ENCODE peak calls at places on chromosomes 1 and 21, in six cellular contexts. One of them, this sample, is unnamed. For H3K27me3, the result is how much of the 10 kb centered on the place peaks cover.

GRCh38 chr1:21013510-21013909 is 163.2 kb downstream of the EIF4G3 start:
- DNase-seq in left ventricle myocardium inferior: no peak
- DNase-seq in H9: no peak
- DNase-seq in lower lobe of right lung: no peak
- DNase-seq in tibial artery: no peak
- DNase-seq in PC-9: no peak
- DNase-seq in this sample: no peak

GRCh38 chr1:31782066-31782762 is 18.1 kb upstream of the ADGRB2 start:
- DNase-seq in tibial artery: no peak
- DNase-seq in left ventricle myocardium inferior: no peak
- DNase-seq in lower lobe of right lung: no peak
- DNase-seq in PC-9: no peak
- DNase-seq in H9: no peak
- DNase-seq in this sample: no peak

GRCh38 chr1:116842654-116843053 is 67.1 kb upstream of the PTGFRN start:
- DNase-seq in PC-9: no peak
- DNase-seq in lower lobe of right lung: no peak
- DNase-seq in left ventricle myocardium inferior: no peak
- DNase-seq in H9: no peak
- DNase-seq in tibial artery: no peak
- DNase-seq in this sample: no peak

GRCh38 chr1:94316836-94317789 is 79.7 kb upstream of the ARHGAP29 start:
- DNase-seq in H9: no peak
- DNase-seq in tibial artery: no peak
- DNase-seq in PC-9: no peak
- DNase-seq in left ventricle myocardium inferior: no peak
- DNase-seq in lower lobe of right lung: no peak
- DNase-seq in this sample: no peak

GRCh38 chr1:145690587-145691558 is 16.3 kb downstream of the PDZK1 start:
- DNase-seq in H9: no peak
- DNase-seq in tibial artery: no peak
- DNase-seq in lower lobe of right lung: no peak
- DNase-seq in left ventricle myocardium inferior: no peak
- DNase-seq in PC-9: no peak
- DNase-seq in this sample: peak

GRCh38 chr1:59072017-59072947 is 224.6 kb upstream of the FGGY start:
- DNase-seq in lower lobe of right lung: no peak
- DNase-seq in left ventricle myocardium inferior: no peak
- DNase-seq in tibial artery: no peak
- DNase-seq in PC-9: no peak
- DNase-seq in H9: peak
- DNase-seq in this sample: no peak

GRCh38 chr1:119448112-119448511 is 33.2 kb downstream of the HSD3B2 start:
- DNase-seq in left ventricle myocardium inferior: no peak
- DNase-seq in lower lobe of right lung: no peak
- DNase-seq in H9: peak
- DNase-seq in tibial artery: no peak
- DNase-seq in PC-9: no peak
- DNase-seq in this sample: no peak

GRCh38 chr1:103529746-103530145 is 4.2 kb downstream of the RNPC3 start:
- DNase-seq in PC-9: no peak
- DNase-seq in lower lobe of right lung: no peak
- DNase-seq in tibial artery: no peak
- DNase-seq in H9: no peak
- DNase-seq in left ventricle myocardium inferior: no peak
- DNase-seq in this sample: no peak

GRCh38 chr1:185719021-185719420 is 15.2 kb upstream of the HMCN1 start:
- DNase-seq in lower lobe of right lung: no peak
- DNase-seq in left ventricle myocardium inferior: no peak
- DNase-seq in PC-9: no peak
- DNase-seq in tibial artery: peak
- DNase-seq in H9: peak
- DNase-seq in this sample: peak

GRCh38 chr1:98949606-98950005 is 55.1 kb downstream of the PLPPR5 start:
- DNase-seq in left ventricle myocardium inferior: no peak
- DNase-seq in tibial artery: no peak
- DNase-seq in H9: no peak
- DNase-seq in PC-9: no peak
- DNase-seq in lower lobe of right lung: no peak
- DNase-seq in this sample: no peak

GRCh38 chr1:231885209-231885854 is 258.7 kb downstream of the DISC1 start:
- DNase-seq in lower lobe of right lung: no peak
- DNase-seq in H9: no peak
- DNase-seq in left ventricle myocardium inferior: no peak
- DNase-seq in PC-9: no peak
- DNase-seq in tibial artery: no peak
- DNase-seq in this sample: no peak

GRCh38 chr1:212040629-212041028 is 5.1 kb downstream of the DTL start:
- DNase-seq in H9: no peak
- DNase-seq in left ventricle myocardium inferior: no peak
- DNase-seq in lower lobe of right lung: no peak
- DNase-seq in tibial artery: no peak
- DNase-seq in PC-9: no peak
- DNase-seq in this sample: no peak

GRCh38 chr1:187051618-187052232 is 223.0 kb downstream of the PLA2G4A start:
- DNase-seq in left ventricle myocardium inferior: no peak
- DNase-seq in tibial artery: no peak
- DNase-seq in PC-9: peak
- DNase-seq in lower lobe of right lung: no peak
- DNase-seq in H9: no peak
- DNase-seq in this sample: no peak

GRCh38 chr21:46489162-46489663 is 30.5 kb downstream of the DIP2A start:
- DNase-seq in left ventricle myocardium inferior: no peak
- DNase-seq in tibial artery: no peak
- DNase-seq in H9: no peak
- DNase-seq in PC-9: no peak
- DNase-seq in lower lobe of right lung: no peak
- DNase-seq in this sample: no peak

GRCh38 chr21:17925000-17925610 is 105.9 kb upstream of the C21orf91 start:
- DNase-seq in H9: peak
- DNase-seq in tibial artery: peak
- DNase-seq in lower lobe of right lung: no peak
- DNase-seq in PC-9: peak
- DNase-seq in left ventricle myocardium inferior: no peak
- DNase-seq in this sample: no peak

GRCh38 chr1:86648255-86648654 is 56.1 kb upstream of the SH3GLB1 start:
- DNase-seq in left ventricle myocardium inferior: no peak
- DNase-seq in tibial artery: no peak
- DNase-seq in H9: no peak
- DNase-seq in lower lobe of right lung: no peak
- DNase-seq in PC-9: no peak
- DNase-seq in this sample: peak

GRCh38 chr1:61950418-61950817 is 208.1 kb downstream of the PATJ start:
- DNase-seq in tibial artery: no peak
- DNase-seq in lower lobe of right lung: no peak
- DNase-seq in left ventricle myocardium inferior: no peak
- DNase-seq in H9: no peak
- DNase-seq in PC-9: no peak
- DNase-seq in this sample: no peak

GRCh38 chr1:156122519-156123355 is 8.2 kb downstream of the LMNA start:
- DNase-seq in PC-9: peak
- DNase-seq in tibial artery: peak
- DNase-seq in left ventricle myocardium inferior: peak
- DNase-seq in H9: no peak
- DNase-seq in lower lobe of right lung: peak
- DNase-seq in this sample: peak

GRCh38 chr1:244276646-244277045 is 175.1 kb downstream of the ADSS2 start:
- DNase-seq in tibial artery: no peak
- DNase-seq in H9: no peak
- DNase-seq in PC-9: no peak
- DNase-seq in left ventricle myocardium inferior: no peak
- DNase-seq in lower lobe of right lung: no peak
- DNase-seq in this sample: no peak

GRCh38 chr1:36083635-36084501 is at the start of gene TEKT2:
- DNase-seq in left ventricle myocardium inferior: no peak
- DNase-seq in PC-9: peak
- DNase-seq in H9: peak
- DNase-seq in lower lobe of right lung: no peak
- DNase-seq in tibial artery: no peak
- DNase-seq in this sample: no peak

GRCh38 chr21:40846566-40847411 is at the start of gene DSCAM:
- DNase-seq in PC-9: no peak
- DNase-seq in tibial artery: no peak
- DNase-seq in H9: peak
- DNase-seq in left ventricle myocardium inferior: no peak
- DNase-seq in lower lobe of right lung: no peak
- DNase-seq in this sample: no peak

GRCh38 chr1:185441608-185442007 is 124.6 kb upstream of the IVNS1ABP start:
- DNase-seq in PC-9: peak
- DNase-seq in tibial artery: no peak
- DNase-seq in left ventricle myocardium inferior: no peak
- DNase-seq in lower lobe of right lung: no peak
- DNase-seq in H9: no peak
- DNase-seq in this sample: peak

GRCh38 chr1:89198500-89199072 is at the start of gene GBP4:
- DNase-seq in PC-9: peak
- DNase-seq in left ventricle myocardium inferior: peak
- DNase-seq in tibial artery: peak
- DNase-seq in H9: peak
- DNase-seq in lower lobe of right lung: peak
- DNase-seq in this sample: no peak

GRCh38 chr1:231419738-231420298 is 2.3 kb downstream of the EGLN1 start:
- DNase-seq in tibial artery: no peak
- DNase-seq in lower lobe of right lung: no peak
- DNase-seq in PC-9: no peak
- DNase-seq in left ventricle myocardium inferior: no peak
- DNase-seq in H9: no peak
- DNase-seq in this sample: no peak

GRCh38 chr1:32869844-32870614 is 683 bp downstream of the FNDC5 start:
- DNase-seq in H9: no peak
- DNase-seq in lower lobe of right lung: no peak
- DNase-seq in left ventricle myocardium inferior: no peak
- DNase-seq in tibial artery: no peak
- DNase-seq in PC-9: no peak
- DNase-seq in this sample: no peak

DNA sequence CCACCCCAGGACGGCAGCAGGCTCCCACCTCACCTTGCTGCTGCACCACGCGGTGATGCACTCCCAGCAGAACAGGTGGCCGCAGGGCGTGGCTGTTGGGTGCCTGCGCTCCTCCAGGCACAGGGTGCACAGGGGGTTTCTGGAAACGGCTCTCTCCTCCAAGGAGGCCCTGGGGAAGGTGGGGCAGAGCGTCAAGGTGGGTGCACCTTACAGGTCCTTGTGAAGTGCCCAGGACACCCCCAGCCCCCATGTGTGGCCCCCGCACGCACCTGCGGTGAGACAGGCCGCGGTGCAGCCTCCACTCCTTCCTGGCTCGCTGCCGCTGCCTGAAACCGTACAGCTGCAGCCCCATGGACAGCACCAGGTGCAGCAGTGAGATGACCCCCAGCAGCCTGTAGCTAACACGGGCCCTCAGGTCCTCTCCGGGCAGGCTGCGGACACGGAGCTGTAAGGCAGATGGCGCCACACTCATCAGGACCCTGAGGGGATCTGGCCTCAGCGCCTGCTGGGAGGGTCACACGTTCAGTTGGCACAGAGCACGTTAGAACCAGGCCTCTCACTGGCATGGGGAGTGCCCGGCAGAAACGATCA is 5.8 kb downstream of the PEX10 start:
- DNase-seq in H9: peak
- DNase-seq in PC-9: no peak
- DNase-seq in lower lobe of right lung: no peak
- DNase-seq in left ventricle myocardium inferior: no peak
- DNase-seq in tibial artery: no peak
- DNase-seq in this sample: no peak
- TF ChIP-seq CTCF in H9: peak
- TF ChIP-seq CTCF in PC-9: no peak
- TF ChIP-seq CTCF in lower lobe of right lung: no peak
- TF ChIP-seq CTCF in left ventricle myocardium inferior: no peak
- TF ChIP-seq CTCF in tibial artery: no peak
- TF ChIP-seq CTCF in this sample: peak

GRCh38 chr1:197919523-197920301 is 2.5 kb downstream of the LHX9 start:
- DNase-seq in tibial artery: no peak
- DNase-seq in left ventricle myocardium inferior: no peak
- DNase-seq in PC-9: no peak
- DNase-seq in H9: no peak
- DNase-seq in lower lobe of right lung: peak
- DNase-seq in this sample: no peak

GRCh38 chr1:197918815-197919522 is 1.8 kb downstream of the LHX9 start:
- DNase-seq in H9: no peak
- DNase-seq in left ventricle myocardium inferior: no peak
- DNase-seq in lower lobe of right lung: no peak
- DNase-seq in tibial artery: no peak
- DNase-seq in PC-9: no peak
- DNase-seq in this sample: no peak

GRCh38 chr1:197915797-197916686 is 1.1 kb upstream of the LHX9 start:
- DNase-seq in tibial artery: peak
- DNase-seq in lower lobe of right lung: peak
- DNase-seq in left ventricle myocardium inferior: peak
- DNase-seq in H9: peak
- DNase-seq in PC-9: peak
- DNase-seq in this sample: no peak

GRCh38 chr1:197917813-197918646 is 858 bp downstream of the LHX9 start:
- DNase-seq in left ventricle myocardium inferior: no peak
- DNase-seq in tibial artery: no peak
- DNase-seq in lower lobe of right lung: peak
- DNase-seq in H9: no peak
- DNase-seq in PC-9: no peak
- DNase-seq in this sample: no peak

DNA sequence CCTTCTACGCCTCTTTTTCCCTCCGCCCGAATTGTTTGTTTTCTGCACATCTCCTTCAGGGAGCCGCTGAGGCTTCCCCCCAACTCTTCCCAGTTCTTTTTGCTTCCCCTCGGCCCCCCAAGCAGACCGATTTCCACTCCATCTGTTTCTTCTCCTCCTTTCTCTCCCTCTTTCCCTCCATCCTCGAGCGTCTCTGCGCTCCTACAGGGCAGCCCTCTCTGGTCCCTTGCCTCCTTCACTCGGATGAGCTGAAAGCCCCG is 311 bp downstream of the LHX9 start:
- DNase-seq in tibial artery: no peak
- DNase-seq in left ventricle myocardium inferior: no peak
- DNase-seq in lower lobe of right lung: no peak
- DNase-seq in PC-9: no peak
- DNase-seq in H9: no peak
- DNase-seq in this sample: no peak
- H3K27me3 ChIP-seq in tibial artery: half or more
- H3K27me3 ChIP-seq in left ventricle myocardium inferior: half or more
- H3K27me3 ChIP-seq in lower lobe of right lung: half or more
- H3K27me3 ChIP-seq in PC-9: under half
- H3K27me3 ChIP-seq in H9: half or more
- H3K27me3 ChIP-seq in this sample: under half

DNA sequence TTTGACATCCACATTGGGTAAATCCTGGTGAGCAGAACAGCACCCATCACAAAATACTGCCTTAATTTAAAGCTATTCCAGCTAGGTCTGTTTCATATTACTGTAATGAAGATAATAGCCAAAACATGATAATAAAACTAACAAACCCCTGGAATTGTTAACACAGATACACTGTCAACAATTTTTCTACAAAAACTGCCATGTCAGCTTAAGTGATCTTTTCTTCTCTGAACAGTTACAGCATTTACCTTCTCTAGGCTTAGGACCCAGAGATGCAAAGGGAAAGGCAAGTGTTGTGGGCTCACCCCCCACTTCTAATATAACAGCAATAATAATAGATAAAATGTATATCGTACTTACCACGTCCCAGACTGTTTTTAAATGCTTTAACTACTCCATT is 92.1 kb downstream of the SMYD3 start:
- DNase-seq in PC-9: no peak
- DNase-seq in left ventricle myocardium inferior: no peak
- DNase-seq in lower lobe of right lung: no peak
- DNase-seq in tibial artery: no peak
- DNase-seq in H9: no peak
- DNase-seq in this sample: no peak
- TF ChIP-seq CTCF in PC-9: no peak
- TF ChIP-seq CTCF in left ventricle myocardium inferior: no peak
- TF ChIP-seq CTCF in lower lobe of right lung: no peak
- TF ChIP-seq CTCF in tibial artery: no peak
- TF ChIP-seq CTCF in H9: no peak
- TF ChIP-seq CTCF in this sample: no peak

GRCh38 chr1:169634145-169634544 is 4.2 kb upstream of the SELP start:
- DNase-seq in tibial artery: no peak
- DNase-seq in H9: no peak
- DNase-seq in PC-9: no peak
- DNase-seq in left ventricle myocardium inferior: no peak
- DNase-seq in lower lobe of right lung: no peak
- DNase-seq in this sample: no peak
- H3K27me3 ChIP-seq in tibial artery: under half
- H3K27me3 ChIP-seq in H9: under half
- H3K27me3 ChIP-seq in PC-9: under half
- H3K27me3 ChIP-seq in left ventricle myocardium inferior: under half
- H3K27me3 ChIP-seq in lower lobe of right lung: under half
- H3K27me3 ChIP-seq in this sample: under half